ENCODE peak calls at places on chromosomes 5 and 9, in seven cellular contexts. O is activated CD8-positive, alpha-beta memory T cell treated with anti-CD3 and anti-CD28 coated beads for 24 hours; V is pancreas; S is B cell; P is mucosa of gallbladder; D is GM23248; N is activated naive CD4-positive, alpha-beta T cell treated with anti-CD3 and anti-CD28 coated beads for 36 hours. F is an unnamed sample.

GRCh38 chr5:98927988-98928801 is 612 bp downstream of the CHD1 start:
- DNase-seq in O (peak; percentile 79), V (peak; percentile 83), S (peak; percentile 53), P (peak; percentile 46), D (peak; percentile 82), N (peak; percentile 47), F (peak; percentile 89)

GRCh38 chr9:77099388-77099787 is 77.9 kb upstream of the VPS13A start:
- DNase-seq in O (no peak), V (no peak), S (no peak), P (no peak), D (no peak), N (no peak), F (no peak)

GRCh38 chr5:9188131-9188530 is 357.7 kb downstream of the SEMA5A start:
- DNase-seq in O (no peak), V (no peak), S (no peak), P (no peak), D (peak; percentile 94), N (peak; percentile 23), F (no peak)

GRCh38 chr5:50667653-50668403 is 1.4 kb downstream of the PARP8 start:
- DNase-seq in O (peak; percentile 96), V (peak; percentile 82), S (peak; percentile 94), P (peak; percentile 45), D (peak; percentile 71), N (peak; percentile 88), F (peak; percentile 91)

GRCh38 chr9:35605336-35606137 is 475 bp downstream of the TESK1 start:
- DNase-seq in O (peak; percentile 72), V (peak; percentile 50), S (peak; percentile 57), P (no peak), D (peak; percentile 49), N (peak; percentile 53), F (peak; percentile 88)

GRCh38 chr9:127976498-127976897 is 4.3 kb downstream of the EEIG1 start:
- DNase-seq in O (no peak), V (peak; percentile 78), S (peak; percentile 37), P (peak; percentile 51), D (no peak), N (peak; percentile 57), F (peak; percentile 80)

GRCh38 chr5:4949108-4949507 is 191.0 kb upstream of the ADAMTS16 start:
- DNase-seq in O (no peak), V (no peak), S (no peak), P (no peak), D (no peak), N (no peak), F (no peak)

GRCh38 chr5:15191012-15191411 is 309.0 kb upstream of the FBXL7 start:
- DNase-seq in O (no peak), V (no peak), S (no peak), P (no peak), D (peak; percentile 23), N (no peak), F (no peak)

GRCh38 chr5:4511996-4512656 is 628.0 kb upstream of the ADAMTS16 start:
- DNase-seq in O (no peak), V (peak; percentile 33), S (no peak), P (no peak), D (peak; percentile 58), N (no peak), F (peak; percentile 88)

GRCh38 chr5:150149618-150150017 is 6.0 kb downstream of the PDGFRB start:
- DNase-seq in O (no peak), V (no peak), S (no peak), P (no peak), D (no peak), N (no peak), F (no peak)

GRCh38 chr5:89452081-89452480 is 569.1 kb upstream of the MEF2C start:
- DNase-seq in O (no peak), V (no peak), S (no peak), P (no peak), D (no peak), N (no peak), F (no peak)

GRCh38 chr5:38207343-38207742 is 51.0 kb upstream of the EGFLAM start:
- DNase-seq in O (no peak), V (no peak), S (no peak), P (no peak), D (peak; percentile 31), N (no peak), F (no peak)

GRCh38 chr5:5398046-5398445 is 24.4 kb upstream of the ICE1 start:
- DNase-seq in O (no peak), V (no peak), S (no peak), P (no peak), D (no peak), N (no peak), F (no peak)

GRCh38 chr9:130927995-130928900 is 10.8 kb downstream of the FIBCD1 start:
- DNase-seq in O (no peak), V (peak; percentile 63), S (no peak), P (peak; percentile 66), D (peak; percentile 64), N (no peak), F (peak; percentile 92)

GRCh38 chr9:76729980-76730737 is 34.1 kb upstream of the PCA3 start:
- DNase-seq in O (no peak), V (no peak), S (no peak), P (no peak), D (no peak), N (no peak), F (no peak)

GRCh38 chr5:112329429-112330090 is 89.5 kb downstream of the EPB41L4A start:
- DNase-seq in O (no peak), V (no peak), S (peak; percentile 44), P (no peak), D (no peak), N (no peak), F (no peak)

GRCh38 chr9:128494108-128494742 is 10.3 kb upstream of the GLE1 start:
- DNase-seq in O (no peak), V (peak; percentile 41), S (no peak), P (peak; percentile 62), D (no peak), N (peak; percentile 23), F (peak; percentile 93)

GRCh38 chr5:110963495-110963894 is 108.0 kb upstream of the TSLP start:
- DNase-seq in O (no peak), V (no peak), S (no peak), P (no peak), D (no peak), N (no peak), F (no peak)

GRCh38 chr9:87618931-87619330 is 107.0 kb upstream of the CTSL start:
- DNase-seq in O (no peak), V (no peak), S (no peak), P (no peak), D (no peak), N (no peak), F (no peak)

GRCh38 chr5:66967826-66968262 is 228.8 kb downstream of the CD180 start:
- DNase-seq in O (no peak), V (no peak), S (no peak), P (peak; percentile 16), D (peak; percentile 48), N (no peak), F (no peak)

GRCh38 chr5:99025298-99026045 is 96.7 kb upstream of the CHD1 start:
- DNase-seq in O (no peak), V (peak; percentile 54), S (no peak), P (peak; percentile 30), D (no peak), N (no peak), F (no peak)

GRCh38 chr5:154505567-154505966 is 27.5 kb upstream of the HAND1 start:
- DNase-seq in O (no peak), V (no peak), S (no peak), P (no peak), D (no peak), N (no peak), F (no peak)

GRCh38 chr5:134549714-134550113 is 24.2 kb downstream of the JADE2 start:
- DNase-seq in O (no peak), V (no peak), S (no peak), P (no peak), D (peak; percentile 92), N (no peak), F (no peak)

GRCh38 chr5:99441235-99441634 is 512.4 kb upstream of the CHD1 start:
- DNase-seq in O (no peak), V (no peak), S (no peak), P (no peak), D (no peak), N (no peak), F (no peak)

GRCh38 chr5:15285901-15286583 is 213.9 kb upstream of the FBXL7 start:
- DNase-seq in O (no peak), V (no peak), S (no peak), P (no peak), D (peak; percentile 65), N (no peak), F (no peak)

GRCh38 chr9:101453776-101454570 is 18.4 kb upstream of the ALDOB start:
- DNase-seq in O (no peak), V (no peak), S (no peak), P (no peak), D (peak; percentile 24), N (no peak), F (no peak)

GRCh38 chr5:162107591-162107990 is 40.0 kb downstream of the GABRG2 start:
- DNase-seq in O (no peak), V (no peak), S (no peak), P (no peak), D (no peak), N (no peak), F (no peak)

GRCh38 chr5:79111960-79112702 is 522 bp downstream of the BHMT start:
- DNase-seq in O (no peak), V (no peak), S (no peak), P (no peak), D (peak; percentile 9), N (no peak), F (no peak)

GRCh38 chr5:39217365-39218281 is 1.7 kb downstream of the FYB1 start:
- DNase-seq in O (peak; percentile 86), V (peak; percentile 64), S (peak; percentile 69), P (peak; percentile 86), D (peak; percentile 93), N (peak; percentile 91), F (peak; percentile 78)

GRCh38 chr9:2179557-2179956 is 164.4 kb downstream of the SMARCA2 start:
- DNase-seq in O (no peak), V (no peak), S (no peak), P (no peak), D (no peak), N (no peak), F (no peak)

GRCh38 chr5:135456238-135457099 is 4.3 kb upstream of the TIFAB start:
- DNase-seq in O (no peak), V (peak; percentile 60), S (no peak), P (no peak), D (peak; percentile 98), N (no peak), F (peak; percentile 54)

F was measured in kidney.